ENCODE peak calls at places on chromosomes 11 and 22, in seven cellular contexts. R is MG63, I is NCI-H2029 treated with DMSO at 0.1 percent for 48 hours, P is activated T-cell treated with anti-CD3 and anti-CD28 coated beads for 1 hour, B is T-helper 1 cell, Z is GM10248, J is GM12892. H is an unnamed sample.

GRCh38 chr11:127619946-127620345 is 619.4 kb upstream of the KIRREL3 start:
- DNase-seq in Z (no peak), B (no peak), R (no peak), I (no peak), J (no peak), P (no peak), H (no peak)

GRCh38 chr11:73623651-73624050 is 22.7 kb upstream of the PLEKHB1 start:
- DNase-seq in J (no peak), B (no peak), Z (no peak), I (no peak), R (no peak), P (no peak), H (no peak)

GRCh38 chr11:15905334-15905733 is 451.0 kb downstream of the SOX6 start:
- DNase-seq in P (no peak), R (no peak), J (no peak), I (no peak), Z (no peak), B (no peak), H (no peak)

GRCh38 chr11:68838572-68838964 is 3.1 kb downstream of the CPT1A start:
- DNase-seq in I (no peak), R (peak), J (no peak), P (no peak), B (no peak), Z (no peak), H (no peak)

GRCh38 chr11:20075627-20076026 is 84.6 kb downstream of the DBX1 start:
- DNase-seq in B (no peak), Z (no peak), P (no peak), R (no peak), I (no peak), J (no peak), H (no peak)

GRCh38 chr11:129968611-129969419 is 33.8 kb downstream of the PRDM10 start:
- DNase-seq in R (no peak), P (no peak), B (no peak), Z (no peak), I (no peak), J (no peak), H (no peak)

GRCh38 chr22:35445933-35446332 is 46.0 kb downstream of the MCM5 start:
- DNase-seq in J (no peak), P (no peak), I (no peak), B (no peak), Z (no peak), R (no peak), H (no peak)

GRCh38 chr11:92638678-92639077 is 330.8 kb upstream of the MTNR1B start:
- DNase-seq in R (no peak), J (no peak), Z (no peak), I (no peak), B (no peak), P (no peak), H (no peak)

GRCh38 chr11:43987384-43988039 is 45.1 kb downstream of the C11orf96 start:
- DNase-seq in I (no peak), J (no peak), B (no peak), P (no peak), Z (no peak), R (peak), H (peak)

GRCh38 chr11:11845551-11845950 is 3.8 kb downstream of the USP47 start:
- DNase-seq in Z (no peak), R (no peak), J (no peak), I (no peak), P (no peak), B (no peak), H (no peak)

GRCh38 chr11:10694481-10695239 is 1.1 kb upstream of the IRAG1 start:
- DNase-seq in B (no peak), Z (no peak), P (no peak), R (peak), J (no peak), I (no peak), H (no peak)

GRCh38 chr11:17725174-17725573 is 5.8 kb downstream of the MYOD1 start:
- DNase-seq in J (no peak), P (no peak), R (no peak), B (no peak), Z (no peak), I (no peak), H (no peak)

GRCh38 chr11:7467652-7468051 is 17.7 kb upstream of the OLFML1 start:
- DNase-seq in R (no peak), I (no peak), B (no peak), Z (peak), P (no peak), J (no peak), H (no peak)

GRCh38 chr11:8956860-8957259 is 7.4 kb downstream of the TMEM9B start:
- DNase-seq in P (no peak), J (no peak), Z (no peak), I (no peak), B (no peak), R (no peak), H (no peak)

GRCh38 chr11:132158696-132159095 is 788.3 kb downstream of the NTM start:
- DNase-seq in Z (no peak), J (no peak), P (no peak), I (no peak), B (no peak), R (no peak), H (no peak)

GRCh38 chr11:117180020-117180419 is 1.5 kb downstream of the SIDT2 start:
- DNase-seq in P (no peak), I (no peak), B (no peak), J (no peak), Z (peak), R (no peak), H (no peak)

GRCh38 chr11:78101073-78101472 is 21.4 kb upstream of the NDUFC2 start:
- DNase-seq in Z (no peak), B (no peak), P (no peak), I (peak), J (no peak), R (no peak), H (no peak)

GRCh38 chr11:27075192-27075591 is 34.6 kb downstream of the BBOX1 start:
- DNase-seq in Z (no peak), J (no peak), R (no peak), I (no peak), P (no peak), B (no peak), H (no peak)

GRCh38 chr22:23742505-23743264 is 8.2 kb downstream of the ZNF70 start:
- DNase-seq in B (no peak), Z (no peak), J (no peak), P (no peak), I (no peak), R (no peak), H (no peak)

GRCh38 chr11:69943066-69943465 is 123.8 kb upstream of the FGF3 start:
- DNase-seq in P (no peak), R (peak), J (no peak), Z (no peak), B (no peak), I (no peak), H (no peak)

GRCh38 chr22:35930933-35931332 is 97.7 kb downstream of the RBFOX2 start:
- DNase-seq in R (no peak), P (no peak), I (peak), Z (peak), B (no peak), J (no peak), H (no peak)

GRCh38 chr22:50656122-50657070 is 16.2 kb upstream of the SHANK3 start:
- DNase-seq in J (no peak), B (no peak), I (no peak), Z (no peak), P (no peak), R (peak), H (no peak)

GRCh38 chr11:3237119-3237518 is 4.9 kb upstream of the MRGPRE start:
- DNase-seq in B (no peak), P (no peak), R (no peak), Z (no peak), J (no peak), I (no peak), H (no peak)

GRCh38 chr22:39179841-39180335 is 27.4 kb upstream of the CBX7 start:
- DNase-seq in P (no peak), I (no peak), R (no peak), B (no peak), J (no peak), Z (no peak), H (no peak)

GRCh38 chr22:22591348-22592299 is 32.6 kb upstream of the PRAME start:
- DNase-seq in R (no peak), B (no peak), J (no peak), Z (no peak), I (no peak), P (no peak), H (no peak)

GRCh38 chr22:32828150-32828549 is 26.6 kb downstream of the TIMP3 start:
- DNase-seq in Z (no peak), B (no peak), P (no peak), R (no peak), I (no peak), J (no peak), H (no peak)

GRCh38 chr11:80107415-80107814 is 666.6 kb upstream of the TENM4 start:
- DNase-seq in I (no peak), P (no peak), Z (no peak), B (no peak), R (no peak), J (no peak), H (no peak)

GRCh38 chr22:50267591-50268390 is 2.4 kb downstream of the MAPK11 start:
- DNase-seq in R (no peak), Z (peak), P (peak), I (no peak), B (peak), J (no peak), H (no peak)

GRCh38 chr22:41526802-41527799 is 17.2 kb downstream of the POLR3H start:
- DNase-seq in J (peak), Z (peak), B (peak), P (peak), R (no peak), I (no peak), H (no peak)

GRCh38 chr11:120226242-120226641 is 13.7 kb upstream of the POU2F3 start:
- DNase-seq in Z (no peak), P (no peak), B (no peak), J (no peak), I (no peak), R (no peak), H (no peak)

GRCh38 chr11:134270250-134270714 is 5.9 kb upstream of the GLB1L3 start:
- DNase-seq in I (no peak), P (no peak), Z (no peak), R (no peak), B (no peak), J (no peak), H (no peak)

H was measured in BJ.